ENCODE peak calls at places on chromosome 18, in eight cellular contexts. A is mesendoderm, T is mesenchymal stem cell, Y is SK-N-MC, I is SK-N-SH, Z is colonic mucosa, F is GM23248, P is NT2/D1. R is an unnamed sample.

GRCh38 chr18:9022397-9023170 is 79.9 kb upstream of the NDUFV2 start:
- DNase-seq in T (no peak), I (no peak), A (no peak), F (peak; percentile 64), Y (no peak), Z (no peak), P (no peak), R (no peak)

GRCh38 chr18:50286391-50287027 is 983 bp downstream of the CXXC1 start:
- DNase-seq in P (no peak), F (peak; percentile 73), T (peak; percentile 30), Z (peak; percentile 83), A (peak; percentile 45), Y (no peak), I (peak; percentile 73), R (peak; percentile 27)

GRCh38 chr18:3321133-3321812 is 59.3 kb downstream of the MYL12B start:
- DNase-seq in F (peak; percentile 90), A (no peak), I (peak; percentile 47), Y (peak; percentile 50), Z (no peak), T (peak; percentile 77), P (no peak), R (peak; percentile 76)

GRCh38 chr18:61953641-61954040 is 60.8 kb upstream of the RNF152 start:
- DNase-seq in A (no peak), P (no peak), Z (no peak), T (no peak), I (no peak), F (no peak), Y (no peak), R (no peak)

GRCh38 chr18:7116832-7117389 is 686 bp downstream of the LAMA1 start:
- DNase-seq in T (peak; percentile 9), Z (no peak), I (peak; percentile 73), Y (no peak), P (no peak), F (peak; percentile 47), A (peak; percentile 41), R (peak; percentile 62)

GRCh38 chr18:62904396-62905285 is 189.3 kb downstream of the PHLPP1 start:
- DNase-seq in Z (no peak), T (no peak), Y (no peak), A (no peak), F (no peak), P (no peak), I (no peak), R (no peak)

GRCh38 chr18:41391616-41392610 is 563.1 kb upstream of the PIK3C3 start:
- DNase-seq in T (peak; percentile 75), Y (no peak), Z (peak; percentile 25), A (peak; percentile 79), F (peak; percentile 80), I (peak; percentile 72), P (peak; percentile 39), R (peak; percentile 90)

GRCh38 chr18:44792456-44793080 is 111.9 kb downstream of the SETBP1 start:
- DNase-seq in I (no peak), Y (no peak), T (peak; percentile 58), F (peak; percentile 50), A (peak; percentile 55), P (no peak), Z (no peak), R (peak; percentile 52)

GRCh38 chr18:42477261-42477660 is 522.2 kb downstream of the PIK3C3 start:
- DNase-seq in A (no peak), P (no peak), F (no peak), T (no peak), Z (no peak), Y (no peak), I (no peak), R (no peak)

GRCh38 chr18:45449761-45450227 is 165.5 kb upstream of the SLC14A2 start:
- DNase-seq in F (peak; percentile 64), I (peak; percentile 39), P (no peak), Z (peak; percentile 53), A (no peak), T (no peak), Y (no peak), R (peak; percentile 30)

GRCh38 chr18:2254977-2255376 is 316.3 kb downstream of the METTL4 start:
- DNase-seq in Z (no peak), F (no peak), P (no peak), T (no peak), A (no peak), I (no peak), Y (no peak), R (no peak)

GRCh38 chr18:22879279-22879678 is 53.8 kb upstream of the RBBP8 start:
- DNase-seq in A (no peak), T (no peak), Z (no peak), P (no peak), I (no peak), Y (no peak), F (no peak), R (no peak)

GRCh38 chr18:46672062-46672970 is 15.3 kb upstream of the LOXHD1 start:
- DNase-seq in I (no peak), P (no peak), Y (no peak), T (peak; percentile 49), Z (no peak), A (peak; percentile 31), F (peak; percentile 65), R (peak; percentile 57)

GRCh38 chr18:76495435-76496199 is 575 bp upstream of the ZNF516 start:
- DNase-seq in A (peak; percentile 71), I (peak; percentile 59), Y (no peak), T (peak; percentile 75), Z (peak; percentile 55), P (no peak), F (peak; percentile 79), R (peak; percentile 64)
- H3K9ac ChIP-seq in A (peak overlapping the region; percentile 62), I (peak overlapping the region; percentile 16), Y (no peak overlapping the region), T (peak overlapping the region; percentile 96), Z (peak overlapping the region; percentile 86), P (peak overlapping the region; percentile 75), F (peak overlapping the region; percentile 86), R (peak overlapping the region; percentile 86)

GRCh38 chr18:35526476-35527120 is 28.8 kb upstream of the INO80C start:
- DNase-seq in P (no peak), Z (no peak), F (peak; percentile 46), A (peak; percentile 54), I (no peak), T (peak; percentile 58), Y (peak; percentile 45), R (no peak)
- H3K4me3 ChIP-seq in P (no peak overlapping the region), Z (no peak overlapping the region), F (peak overlapping the region; percentile 43), A (no peak overlapping the region), I (no peak overlapping the region), T (no peak overlapping the region), Y (peak overlapping the region; percentile 66), R (peak overlapping the region; percentile 67)

GRCh38 chr18:52341617-52342381 is 1.8 kb downstream of the DCC start:
- DNase-seq in F (peak; percentile 12), Y (no peak), P (no peak), Z (no peak), I (peak; percentile 50), T (peak; percentile 16), A (peak; percentile 59), R (peak; percentile 62)
- H3K9ac ChIP-seq in F (no peak overlapping the region), Y (no peak overlapping the region), P (no peak overlapping the region), Z (no peak overlapping the region), I (no peak overlapping the region), T (no peak overlapping the region), A (peak overlapping the region; percentile 50), R (no peak overlapping the region)

GRCh38 chr18:74793746-74794145 is 196.1 kb downstream of the ZNF407 start:
- DNase-seq in Y (no peak), P (no peak), Z (no peak), I (no peak), A (peak; percentile 54), T (no peak), F (no peak), R (no peak)

GRCh38 chr18:74797577-74798151 is 200.0 kb downstream of the ZNF407 start:
- DNase-seq in Y (no peak), P (no peak), Z (no peak), F (peak; percentile 24), T (no peak), A (no peak), I (no peak), R (no peak)

GRCh38 chr18:74800098-74800497 is 202.4 kb downstream of the ZNF407 start:
- DNase-seq in F (no peak), T (no peak), A (no peak), Y (no peak), P (no peak), I (no peak), Z (no peak), R (no peak)

GRCh38 chr18:74795766-74796165 is 198.1 kb downstream of the ZNF407 start:
- DNase-seq in F (no peak), Y (no peak), Z (no peak), P (no peak), T (no peak), A (no peak), I (no peak), R (no peak)

DNA sequence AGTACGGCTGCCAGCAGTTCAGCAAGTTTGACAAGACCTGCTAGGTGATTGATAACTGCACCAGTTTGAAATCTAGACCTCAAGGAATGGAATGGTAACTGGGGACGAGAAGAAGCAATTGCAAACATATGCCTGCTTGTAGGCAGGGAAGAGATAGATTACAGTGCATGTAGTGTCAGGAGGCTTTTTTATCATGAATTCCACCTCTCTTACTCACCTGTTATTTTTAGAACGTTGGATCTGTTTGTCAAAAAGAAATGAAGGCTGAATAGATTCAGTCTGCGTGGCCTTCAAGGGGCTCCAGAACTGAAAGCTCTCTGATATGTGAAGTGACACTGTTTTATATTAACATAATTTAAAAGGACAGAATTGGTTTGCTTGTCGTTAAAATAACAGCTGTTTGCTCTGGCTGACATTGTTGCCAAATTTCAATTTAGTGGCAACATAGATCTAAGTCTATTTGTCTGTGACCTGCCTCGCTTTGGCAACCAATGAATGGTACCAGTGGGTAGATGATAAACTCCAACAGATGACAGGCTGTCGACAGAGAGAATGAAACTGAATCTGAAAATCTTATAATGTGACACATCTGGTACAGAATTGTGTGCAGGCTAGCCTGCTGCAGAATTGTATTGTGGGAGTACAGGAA is 199.4 kb downstream of the ZNF407 start:
- DNase-seq in Y (no peak), P (no peak), A (peak; percentile 53), T (peak; percentile 58), I (peak; percentile 60), F (peak; percentile 67), Z (no peak), R (peak; percentile 62)
- H3K4me3 ChIP-seq in Y (no peak overlapping the region), P (no peak overlapping the region), A (no peak overlapping the region), T (no peak overlapping the region), I (peak overlapping the region; percentile 39), F (peak overlapping the region; percentile 59), Z (no peak overlapping the region), R (peak overlapping the region; percentile 65)

GRCh38 chr18:77096031-77096371 is 36.6 kb downstream of the MBP start:
- DNase-seq in T (peak; percentile 58), F (no peak), A (no peak), Y (no peak), I (no peak), P (no peak), Z (no peak), R (no peak)

GRCh38 chr18:77096936-77097886 is 35.4 kb downstream of the MBP start:
- DNase-seq in I (no peak), A (peak; percentile 89), Z (no peak), Y (no peak), P (peak; percentile 32), F (no peak), T (no peak), R (no peak)

GRCh38 chr18:77099501-77100370 is 32.8 kb downstream of the MBP start:
- DNase-seq in Y (no peak), Z (no peak), A (peak; percentile 84), T (no peak), I (no peak), F (no peak), P (no peak), R (no peak)

GRCh38 chr18:77098554-77099174 is 33.9 kb downstream of the MBP start:
- DNase-seq in A (peak; percentile 56), P (no peak), T (no peak), Y (no peak), I (no peak), Z (no peak), F (peak; percentile 37), R (no peak)

GRCh38 chr18:77098033-77098432 is 34.5 kb downstream of the MBP start:
- DNase-seq in Z (no peak), P (no peak), Y (no peak), A (no peak), T (no peak), I (no peak), F (peak; percentile 35), R (no peak)
- H3K9ac ChIP-seq in Z (no peak overlapping the region), P (no peak overlapping the region), Y (no peak overlapping the region), A (no peak overlapping the region), T (peak overlapping the region; percentile 61), I (no peak overlapping the region), F (no peak overlapping the region), R (peak overlapping the region; percentile 8)